ENCODE peak calls at places on chromosomes 12 and 14, in seven cellular contexts. F is naive thymus-derived CD4-positive, alpha-beta T cell; B is GM12878; P is natural killer cell; Y is pancreas; D is RWPE2; J is Right ventricle myocardium superior. Q is an unnamed sample.

GRCh38 chr14:36646664-36647416 is 14.8 kb upstream of the PAX9 start:
- ATAC-seq in J (peak; percentile 20), D (peak; percentile 7), P (no peak), F (no peak), B (no peak), Y (peak; percentile 71), Q (no peak)

GRCh38 chr12:65781681-65782269 is 42.5 kb upstream of the HMGA2 start:
- ATAC-seq in D (peak; percentile 58), P (no peak), Y (no peak), J (no peak), B (no peak), F (no peak), Q (no peak)

GRCh38 chr14:91098591-91098990 is 15.3 kb upstream of the DGLUCY start:
- ATAC-seq in F (no peak), P (no peak), D (no peak), B (no peak), J (no peak), Y (no peak), Q (no peak)

GRCh38 chr12:48356041-48356768 is 5.5 kb upstream of the ZNF641 start:
- ATAC-seq in D (peak; percentile 73), F (no peak), P (no peak), Y (no peak), B (peak; percentile 42), J (no peak), Q (no peak)

GRCh38 chr14:64566651-64567122 is 16.9 kb downstream of the PPP1R36 start:
- ATAC-seq in F (no peak), P (no peak), Y (no peak), D (peak; percentile 30), B (no peak), J (no peak), Q (peak; percentile 27)

GRCh38 chr14:65792208-65792905 is 379.8 kb downstream of the FUT8 start:
- ATAC-seq in J (no peak), P (no peak), D (peak; percentile 66), F (no peak), Y (no peak), B (no peak), Q (no peak)

GRCh38 chr12:75437564-75437963 is 43.0 kb upstream of the GLIPR1 start:
- ATAC-seq in D (no peak), B (peak; percentile 93), P (peak; percentile 96), F (peak; percentile 89), J (peak; percentile 48), Y (no peak), Q (peak; percentile 65)

GRCh38 chr12:9697619-9698018 is 28.1 kb downstream of the CLEC2D start:
- ATAC-seq in P (no peak), J (no peak), F (no peak), D (no peak), Y (no peak), B (no peak), Q (no peak)

GRCh38 chr12:28941248-28941647 is 207.8 kb upstream of the FAR2 start:
- ATAC-seq in B (no peak), P (no peak), D (peak; percentile 80), J (no peak), F (no peak), Y (no peak), Q (no peak)

GRCh38 chr14:24576178-24576577 is at the start of gene CTSG:
- ATAC-seq in P (no peak), J (no peak), D (no peak), F (peak; percentile 71), Y (no peak), B (no peak), Q (no peak)

GRCh38 chr14:77158175-77158908 is 16.8 kb upstream of the ZDHHC22 start:
- ATAC-seq in Y (peak; percentile 71), J (peak; percentile 91), P (no peak), F (no peak), B (no peak), D (peak; percentile 87), Q (no peak)

GRCh38 chr12:43730283-43730682 is 28.3 kb downstream of the PUS7L start:
- ATAC-seq in D (no peak), Y (no peak), F (peak; percentile 71), B (no peak), J (no peak), P (no peak), Q (no peak)

GRCh38 chr12:103956515-103957027 is 9.1 kb upstream of the TDG start:
- ATAC-seq in Y (peak; percentile 59), P (no peak), D (peak; percentile 30), B (peak; percentile 31), F (no peak), J (peak; percentile 54), Q (no peak)

GRCh38 chr12:49953146-49953545 is 2.6 kb downstream of the AQP2 start:
- ATAC-seq in P (no peak), F (no peak), Y (peak; percentile 14), D (no peak), J (no peak), B (no peak), Q (no peak)

GRCh38 chr12:131494741-131495524 is 216.0 kb upstream of the SFSWAP start:
- ATAC-seq in D (no peak), Y (no peak), B (no peak), J (no peak), F (no peak), P (no peak), Q (no peak)

Q was measured in stimulated activated memory B cell treated with anti-CD40 and anti-IgM and Interleukin-4, amounts not matched to agents 10 μg/mL and 1 μg/mL and 100 μg/mL, for 72 hours.